ENCODE peak calls at places on chromosomes 4 and X, in six cellular contexts. One of them, this sample, is unnamed.
A peak's percentile ranks its signal among the peaks of the same experiment; 100 is the strongest.

GRCh38 chrX:13764765-13765164 is 30.2 kb downstream of the OFD1 start:
- DNase-seq in activated T-helper 9 cell treated with anti-CD3 and anti-CD28 coated beads, Interleukin-2, amount 50 U/mL, for 16 hours: no peak
- DNase-seq in fibroblast of the conjunctiva: peak; percentile 10
- DNase-seq in GM20000: no peak
- DNase-seq in NCI-H460: no peak
- DNase-seq in fibroblast of pulmonary artery: peak; percentile 3
- DNase-seq in this sample: no peak

GRCh38 chr4:156294577-156294976 is 340.9 kb upstream of the CTSO start:
- DNase-seq in fibroblast of pulmonary artery: peak; percentile 93
- DNase-seq in activated T-helper 9 cell treated with anti-CD3 and anti-CD28 coated beads, Interleukin-2, amount 50 U/mL, for 16 hours: no peak
- DNase-seq in GM20000: peak; percentile 4
- DNase-seq in fibroblast of the conjunctiva: peak; percentile 47
- DNase-seq in NCI-H460: peak; percentile 77
- DNase-seq in this sample: peak; percentile 90

GRCh38 chr4:105598787-105599186 is 46.4 kb downstream of the ARHGEF38 start:
- DNase-seq in activated T-helper 9 cell treated with anti-CD3 and anti-CD28 coated beads, Interleukin-2, amount 50 U/mL, for 16 hours: no peak
- DNase-seq in GM20000: no peak
- DNase-seq in fibroblast of pulmonary artery: no peak
- DNase-seq in NCI-H460: no peak
- DNase-seq in fibroblast of the conjunctiva: no peak
- DNase-seq in this sample: peak; percentile 36

GRCh38 chr4:139502312-139502946 is 48.5 kb downstream of the RAB33B start:
- DNase-seq in fibroblast of the conjunctiva: no peak
- DNase-seq in GM20000: no peak
- DNase-seq in NCI-H460: no peak
- DNase-seq in fibroblast of pulmonary artery: no peak
- DNase-seq in activated T-helper 9 cell treated with anti-CD3 and anti-CD28 coated beads, Interleukin-2, amount 50 U/mL, for 16 hours: no peak
- DNase-seq in this sample: no peak

GRCh38 chr4:169050308-169050707 is 40.3 kb upstream of the CBR4 start:
- DNase-seq in NCI-H460: no peak
- DNase-seq in activated T-helper 9 cell treated with anti-CD3 and anti-CD28 coated beads, Interleukin-2, amount 50 U/mL, for 16 hours: no peak
- DNase-seq in GM20000: no peak
- DNase-seq in fibroblast of pulmonary artery: peak; percentile 59
- DNase-seq in fibroblast of the conjunctiva: no peak
- DNase-seq in this sample: no peak

GRCh38 chr4:112234952-112235609 is 3.5 kb downstream of the AP1AR start:
- DNase-seq in fibroblast of pulmonary artery: peak; percentile 90
- DNase-seq in NCI-H460: peak; percentile 73
- DNase-seq in activated T-helper 9 cell treated with anti-CD3 and anti-CD28 coated beads, Interleukin-2, amount 50 U/mL, for 16 hours: peak; percentile 13
- DNase-seq in GM20000: peak; percentile 52
- DNase-seq in fibroblast of the conjunctiva: peak; percentile 81
- DNase-seq in this sample: peak; percentile 73

GRCh38 chr4:65738134-65738533 is 67.8 kb upstream of the EPHA5 start:
- DNase-seq in NCI-H460: no peak
- DNase-seq in GM20000: no peak
- DNase-seq in activated T-helper 9 cell treated with anti-CD3 and anti-CD28 coated beads, Interleukin-2, amount 50 U/mL, for 16 hours: no peak
- DNase-seq in fibroblast of pulmonary artery: no peak
- DNase-seq in fibroblast of the conjunctiva: no peak
- DNase-seq in this sample: no peak

GRCh38 chr4:107801766-107802211 is 22.9 kb upstream of the SGMS2 start:
- DNase-seq in fibroblast of the conjunctiva: no peak
- DNase-seq in NCI-H460: no peak
- DNase-seq in GM20000: no peak
- DNase-seq in activated T-helper 9 cell treated with anti-CD3 and anti-CD28 coated beads, Interleukin-2, amount 50 U/mL, for 16 hours: no peak
- DNase-seq in fibroblast of pulmonary artery: no peak
- DNase-seq in this sample: peak; percentile 85

GRCh38 chr4:77621254-77621653 is 15.6 kb downstream of the CXCL13 start:
- DNase-seq in fibroblast of the conjunctiva: no peak
- DNase-seq in NCI-H460: no peak
- DNase-seq in fibroblast of pulmonary artery: no peak
- DNase-seq in activated T-helper 9 cell treated with anti-CD3 and anti-CD28 coated beads, Interleukin-2, amount 50 U/mL, for 16 hours: no peak
- DNase-seq in GM20000: no peak
- DNase-seq in this sample: no peak

GRCh38 chrX:9144643-9145290 is 110.8 kb upstream of the FAM9B start:
- DNase-seq in NCI-H460: no peak
- DNase-seq in activated T-helper 9 cell treated with anti-CD3 and anti-CD28 coated beads, Interleukin-2, amount 50 U/mL, for 16 hours: no peak
- DNase-seq in fibroblast of the conjunctiva: no peak
- DNase-seq in fibroblast of pulmonary artery: peak; percentile 65
- DNase-seq in GM20000: no peak
- DNase-seq in this sample: peak; percentile 72

GRCh38 chrX:138745215-138745614 is 33.7 kb upstream of the FGF13 start:
- DNase-seq in activated T-helper 9 cell treated with anti-CD3 and anti-CD28 coated beads, Interleukin-2, amount 50 U/mL, for 16 hours: no peak
- DNase-seq in GM20000: peak; percentile 6
- DNase-seq in fibroblast of pulmonary artery: peak; percentile 60
- DNase-seq in fibroblast of the conjunctiva: peak; percentile 39
- DNase-seq in NCI-H460: peak; percentile 59
- DNase-seq in this sample: peak; percentile 10

GRCh38 chrX:72107320-72107719 is 24.4 kb downstream of the RTL5 start:
- DNase-seq in GM20000: no peak
- DNase-seq in NCI-H460: no peak
- DNase-seq in fibroblast of pulmonary artery: peak; percentile 28
- DNase-seq in activated T-helper 9 cell treated with anti-CD3 and anti-CD28 coated beads, Interleukin-2, amount 50 U/mL, for 16 hours: no peak
- DNase-seq in fibroblast of the conjunctiva: no peak
- DNase-seq in this sample: peak; percentile 86

GRCh38 chr4:118086334-118086733 is 52.0 kb downstream of the NDST3 start:
- DNase-seq in GM20000: no peak
- DNase-seq in fibroblast of the conjunctiva: peak; percentile 2
- DNase-seq in activated T-helper 9 cell treated with anti-CD3 and anti-CD28 coated beads, Interleukin-2, amount 50 U/mL, for 16 hours: no peak
- DNase-seq in fibroblast of pulmonary artery: peak; percentile 8
- DNase-seq in NCI-H460: no peak
- DNase-seq in this sample: peak; percentile 60

GRCh38 chr4:38170380-38170779 is 210.2 kb downstream of the PTTG2 start:
- DNase-seq in NCI-H460: no peak
- DNase-seq in fibroblast of the conjunctiva: no peak
- DNase-seq in activated T-helper 9 cell treated with anti-CD3 and anti-CD28 coated beads, Interleukin-2, amount 50 U/mL, for 16 hours: no peak
- DNase-seq in fibroblast of pulmonary artery: no peak
- DNase-seq in GM20000: no peak
- DNase-seq in this sample: no peak

This sample was measured in RPMI7951.